ENCODE peak calls at places on chromosomes 7 and 10, in four cellular contexts. V is A673, T is BE2C, Y is activated T-cell treated with anti-CD3 and anti-CD28 coated beads for 48 hours. R is an unnamed sample.

GRCh38 chr10:79404231-79404609 is 41.2 kb downstream of the ZCCHC24 start:
- DNase-seq in V (peak; percentile 73), T (peak; percentile 43), Y (no peak), R (peak; percentile 77)

GRCh38 chr7:120218702-120219101 is 54.3 kb upstream of the KCND2 start:
- DNase-seq in V (no peak), T (no peak), Y (no peak), R (no peak)

GRCh38 chr10:117175901-117176534 is 21.3 kb upstream of the KCNK18 start:
- DNase-seq in V (peak; percentile 90), T (peak; percentile 74), Y (peak; percentile 65), R (no peak)

GRCh38 chr7:125256446-125256845 is 326.8 kb upstream of the POT1 start:
- DNase-seq in V (peak; percentile 1), T (no peak), Y (no peak), R (no peak)

GRCh38 chr10:945778-946177 is 14.3 kb upstream of the LARP4B start:
- DNase-seq in V (no peak), T (no peak), Y (no peak), R (no peak)

GRCh38 chr10:76618641-76619040 is 1019.0 kb downstream of the KCNMA1 start:
- DNase-seq in V (no peak), T (no peak), Y (no peak), R (no peak)

GRCh38 chr10:119425102-119425880 is 117.2 kb downstream of the RGS10 start:
- DNase-seq in V (no peak), T (no peak), Y (no peak), R (no peak)

GRCh38 chr7:112529486-112529885 is 48.7 kb downstream of the LSMEM1 start:
- DNase-seq in V (no peak), T (no peak), Y (no peak), R (no peak)

GRCh38 chr7:23544913-23545354 is 13.2 kb upstream of the TRA2A start:
- DNase-seq in V (peak; percentile 55), T (peak; percentile 48), Y (no peak), R (no peak)

GRCh38 chr7:24038993-24039392 is 245.0 kb upstream of the NPY start:
- DNase-seq in V (no peak), T (no peak), Y (no peak), R (no peak)

GRCh38 chr7:111918461-111918860 is 287.7 kb downstream of the DOCK4 start:
- DNase-seq in V (no peak), T (no peak), Y (no peak), R (no peak)

GRCh38 chr7:139629392-139630082 is 106.1 kb downstream of the CLEC2L start:
- DNase-seq in V (no peak), T (no peak), Y (no peak), R (no peak)

GRCh38 chr7:359776-360361 is 69.9 kb downstream of the FOXL3 start:
- DNase-seq in V (no peak), T (no peak), Y (no peak), R (no peak)

GRCh38 chr7:130344248-130344866 is at the start of gene CPA5:
- DNase-seq in V (no peak), T (no peak), Y (no peak), R (no peak)

GRCh38 chr7:2800923-2801682 is 43.0 kb downstream of the GNA12 start:
- DNase-seq in V (peak; percentile 37), T (no peak), Y (no peak), R (no peak)

GRCh38 chr10:75137533-75138438 is 26.3 kb downstream of the SAMD8 start:
- DNase-seq in V (no peak), T (no peak), Y (peak; percentile 15), R (no peak)

GRCh38 chr10:121281576-121281975 is 316.7 kb downstream of the FGFR2 start:
- DNase-seq in V (no peak), T (no peak), Y (no peak), R (no peak)

GRCh38 chr7:78576196-78576595 is 777.6 kb downstream of the PHTF2 start:
- DNase-seq in V (no peak), T (no peak), Y (no peak), R (no peak)

GRCh38 chr7:90817846-90818245 is 221.7 kb downstream of the CDK14 start:
- DNase-seq in V (peak; percentile 53), T (no peak), Y (no peak), R (no peak)

GRCh38 chr10:53841746-53842145 is 959.3 kb downstream of the PCDH15 start:
- DNase-seq in V (no peak), T (no peak), Y (no peak), R (no peak)

GRCh38 chr10:16788125-16788524 is 29.1 kb downstream of the RSU1 start:
- DNase-seq in V (no peak), T (no peak), Y (no peak), R (no peak)

GRCh38 chr10:124516181-124516580 is 54.6 kb downstream of the LHPP start:
- DNase-seq in V (no peak), T (no peak), Y (no peak), R (no peak)

R was measured in cardiac septum.